ENCODE peak calls at places on chromosome 18, in four cellular contexts. A is K562, Q is GM12878, O is HepG2. B is an unnamed sample.

GRCh38 chr18:45775241-45775676 is 50.2 kb upstream of the SIGLEC15 start:
- DNase-seq in A (peak), Q (no peak), O (no peak), B (peak)

GRCh38 chr18:68757121-68757520 is 40.8 kb upstream of the CCDC102B start:
- DNase-seq in A (no peak), Q (no peak), O (no peak), B (no peak)

GRCh38 chr18:8882632-8883408 is 177.5 kb downstream of the MTCL1 start:
- DNase-seq in A (peak), Q (no peak), O (peak), B (peak)

GRCh38 chr18:22813648-22814328 is 119.3 kb upstream of the RBBP8 start:
- DNase-seq in A (peak), Q (no peak), O (peak), B (no peak)

GRCh38 chr18:48529796-48530195 is 9.0 kb upstream of the CTIF start:
- DNase-seq in A (no peak), Q (no peak), O (no peak), B (no peak)

GRCh38 chr18:23237524-23238151 is 102.4 kb downstream of the CABLES1 start:
- DNase-seq in A (no peak), Q (peak), O (no peak), B (peak)

GRCh38 chr18:55248497-55248896 is 289.2 kb upstream of the CCDC68 start:
- DNase-seq in A (no peak), Q (no peak), O (no peak), B (no peak)

GRCh38 chr18:22678486-22678885 is 254.6 kb upstream of the RBBP8 start:
- DNase-seq in A (no peak), Q (no peak), O (no peak), B (no peak)

GRCh38 chr18:23735021-23735464 is 45.8 kb downstream of the LAMA3 start:
- DNase-seq in A (no peak), Q (no peak), O (no peak), B (no peak)

GRCh38 chr18:28138816-28139215 is 38.1 kb downstream of the CDH2 start:
- DNase-seq in A (no peak), Q (no peak), O (no peak), B (no peak)

GRCh38 chr18:9333441-9334350 is 877 bp upstream of the TWSG1 start:
- DNase-seq in A (no peak), Q (no peak), O (no peak), B (peak)

GRCh38 chr18:26488417-26489009 is 59.8 kb downstream of the KCTD1 start:
- DNase-seq in A (no peak), Q (no peak), O (no peak), B (no peak)

GRCh38 chr18:5937086-5937485 is 41.8 kb upstream of the TMEM200C start:
- DNase-seq in A (no peak), Q (no peak), O (no peak), B (no peak)

GRCh38 chr18:22412502-22412901 is 5.2 kb downstream of the CTAGE1 start:
- DNase-seq in A (no peak), Q (no peak), O (no peak), B (no peak)

GRCh38 chr18:51054764-51055163 is 24.8 kb downstream of the SMAD4 start:
- DNase-seq in A (no peak), Q (no peak), O (no peak), B (no peak)

GRCh38 chr18:34203866-34204265 is 20.8 kb downstream of the NOL4 start:
- DNase-seq in A (no peak), Q (no peak), O (no peak), B (no peak)

GRCh38 chr18:45667056-45667455 is 51.8 kb downstream of the SLC14A2 start:
- DNase-seq in A (no peak), Q (no peak), O (no peak), B (no peak)

GRCh38 chr18:63907649-63908048 is at the start of gene SERPINB10:
- DNase-seq in A (no peak), Q (no peak), O (no peak), B (no peak)

GRCh38 chr18:26367425-26367824 is 141.2 kb downstream of the TAF4B start:
- DNase-seq in A (no peak), Q (no peak), O (no peak), B (no peak)

GRCh38 chr18:21739604-21740473 is 753 bp upstream of the MIB1 start:
- DNase-seq in A (peak), Q (no peak), O (no peak), B (no peak)

GRCh38 chr18:75363446-75364225 is 63.9 kb downstream of the SMIM21 start:
- DNase-seq in A (no peak), Q (no peak), O (no peak), B (no peak)

GRCh38 chr18:75362435-75362834 is 65.1 kb downstream of the SMIM21 start:
- DNase-seq in A (no peak), Q (no peak), O (no peak), B (no peak)

GRCh38 chr18:75360206-75360605 is 67.3 kb downstream of the SMIM21 start:
- DNase-seq in A (no peak), Q (no peak), O (no peak), B (peak)

GRCh38 chr18:75360941-75361340 is 66.6 kb downstream of the SMIM21 start:
- DNase-seq in A (no peak), Q (no peak), O (no peak), B (no peak)

DNA sequence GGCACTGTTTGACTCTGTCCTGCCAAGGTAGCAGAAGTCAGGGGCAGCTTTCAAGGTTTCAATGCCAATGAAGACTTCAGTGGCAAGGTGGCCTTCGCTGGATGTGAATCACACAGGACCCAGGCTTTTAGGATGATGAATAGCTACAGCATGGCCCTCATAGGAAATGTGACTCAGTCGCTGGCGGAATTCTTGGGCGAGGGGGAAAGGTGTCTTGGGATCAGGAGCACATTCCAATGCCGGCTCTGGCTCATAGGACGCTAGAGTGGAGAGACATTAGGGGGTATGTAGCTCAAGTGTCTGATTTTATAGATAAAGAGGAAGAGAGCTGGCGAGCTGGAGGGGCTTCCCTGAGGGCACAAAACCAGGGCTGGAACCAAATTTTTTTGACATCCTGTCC is 68.6 kb downstream of the SMIM21 start:
- DNase-seq in A (no peak), Q (no peak), O (no peak), B (no peak)
- TF ChIP-seq ETV6 in A (no peak), Q (no peak), O (no peak), B (no peak)

DNA sequence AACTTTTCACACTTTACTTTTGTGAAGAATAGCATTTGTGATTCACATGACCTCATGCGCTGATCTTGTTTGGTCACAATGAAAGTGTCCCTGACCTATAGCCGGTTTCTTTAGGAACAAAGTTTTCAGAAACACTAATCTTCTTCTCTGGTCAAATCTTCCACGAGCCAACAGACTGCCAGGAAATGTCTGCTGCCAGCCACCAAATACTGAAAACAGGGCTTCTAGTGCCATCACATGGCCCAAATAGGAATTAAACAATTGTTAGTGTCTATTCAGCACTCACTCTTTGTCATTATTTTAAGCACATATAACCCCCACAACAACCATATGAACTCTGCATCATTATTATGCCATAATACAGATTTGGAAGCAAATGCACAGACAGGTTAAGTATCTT is 286.5 kb upstream of the SYT4 start:
- DNase-seq in A (no peak), Q (no peak), O (peak), B (no peak)
- TF ChIP-seq USF2 in A (no peak), Q (no peak), O (no peak), B (no peak)

GRCh38 chr18:60493066-60493465 is 120.5 kb upstream of the MC4R start:
- DNase-seq in A (no peak), Q (no peak), O (no peak), B (peak)
- TF ChIP-seq ETV6 in A (no peak), Q (no peak), O (no peak), B (no peak)

GRCh38 chr18:42413870-42414269 is 458.8 kb downstream of the PIK3C3 start:
- DNase-seq in A (no peak), Q (no peak), O (no peak), B (no peak)

GRCh38 chr18:42412281-42412680 is 457.2 kb downstream of the PIK3C3 start:
- DNase-seq in A (no peak), Q (no peak), O (no peak), B (no peak)

GRCh38 chr18:42412896-42413295 is 457.9 kb downstream of the PIK3C3 start:
- DNase-seq in A (no peak), Q (no peak), O (peak), B (no peak)

GRCh38 chr18:42417189-42417588 is 462.2 kb downstream of the PIK3C3 start:
- DNase-seq in A (no peak), Q (no peak), O (no peak), B (no peak)

DNA sequence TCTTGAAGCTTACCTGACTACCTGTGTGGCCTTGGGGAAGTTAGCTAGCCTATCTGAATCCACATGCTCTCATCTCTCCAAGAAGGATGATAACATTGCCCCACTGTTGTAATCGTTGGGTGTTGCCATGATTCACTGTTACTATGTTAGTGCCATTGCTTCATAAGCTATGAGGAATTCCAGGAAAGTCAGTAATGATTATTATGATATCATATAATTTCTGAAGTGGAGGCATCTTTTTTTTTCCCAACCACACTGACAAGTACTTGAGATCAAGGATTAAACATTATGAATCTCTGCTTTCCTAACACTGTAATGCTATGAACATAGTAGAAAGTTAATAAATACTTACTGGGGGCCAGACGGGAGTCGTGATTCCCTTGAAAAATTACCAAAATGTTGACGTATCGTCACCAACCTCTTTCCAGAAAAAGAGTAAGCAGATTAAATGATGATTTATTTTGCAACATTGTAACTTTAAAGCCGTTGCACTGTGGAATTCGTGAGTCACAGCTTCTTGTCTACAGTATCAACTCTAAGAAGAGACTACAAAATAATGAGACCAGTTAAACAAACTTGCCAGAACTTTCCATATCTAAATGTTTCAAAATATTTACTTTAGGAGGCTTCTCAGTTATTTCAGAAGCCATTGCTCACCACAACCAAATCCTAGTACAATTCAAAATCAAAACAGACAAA is 459.9 kb downstream of the PIK3C3 start:
- DNase-seq in A (no peak), Q (no peak), O (no peak), B (no peak)
- TF ChIP-seq USF2 in A (no peak), Q (no peak), O (no peak), B (no peak)

GRCh38 chr18:79851981-79852380 is 54.2 kb downstream of the KCNG2 start:
- DNase-seq in A (no peak), Q (no peak), O (no peak), B (no peak)
- TF ChIP-seq ETV6 in A (no peak), Q (no peak), O (no peak), B (no peak)

GRCh38 chr18:59300676-59301285 is 17.7 kb downstream of the CPLX4 start:
- DNase-seq in A (no peak), Q (no peak), O (no peak), B (no peak)
- TF ChIP-seq USF2 in A (no peak), Q (no peak), O (no peak), B (no peak)

DNA sequence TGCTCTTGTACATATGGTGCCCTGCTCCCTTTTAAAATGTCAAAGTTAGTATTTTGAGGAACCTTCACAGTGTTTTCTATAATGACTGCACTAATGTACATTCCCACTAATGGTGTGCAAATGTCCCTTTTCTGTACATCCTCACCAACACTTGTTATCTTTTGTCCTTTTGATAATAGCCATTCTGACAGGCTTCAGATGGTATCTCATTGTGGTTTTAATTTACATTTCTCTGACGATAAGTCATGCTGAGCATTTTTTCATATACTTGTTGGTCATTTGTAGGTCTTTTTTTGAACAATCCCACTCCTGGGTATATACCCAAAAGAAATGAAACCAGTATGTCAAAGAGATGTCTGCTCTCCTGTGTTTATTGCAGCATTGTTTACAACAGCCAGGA is 268.3 kb downstream of the FBXO15 start:
- DNase-seq in A (no peak), Q (no peak), O (no peak), B (no peak)
- TF ChIP-seq ETV6 in A (no peak), Q (no peak), O (no peak), B (no peak)

GRCh38 chr18:37536646-37537045 is 29.0 kb downstream of the CELF4 start:
- DNase-seq in A (no peak), Q (no peak), O (no peak), B (no peak)
- TF ChIP-seq USF2 in A (no peak), Q (no peak), O (no peak), B (no peak)

GRCh38 chr18:33123852-33124251 is 316.7 kb downstream of the CCDC178 start:
- DNase-seq in A (no peak), Q (no peak), O (no peak), B (no peak)
- TF ChIP-seq ETV6 in A (no peak), Q (no peak), O (no peak), B (no peak)

DNA sequence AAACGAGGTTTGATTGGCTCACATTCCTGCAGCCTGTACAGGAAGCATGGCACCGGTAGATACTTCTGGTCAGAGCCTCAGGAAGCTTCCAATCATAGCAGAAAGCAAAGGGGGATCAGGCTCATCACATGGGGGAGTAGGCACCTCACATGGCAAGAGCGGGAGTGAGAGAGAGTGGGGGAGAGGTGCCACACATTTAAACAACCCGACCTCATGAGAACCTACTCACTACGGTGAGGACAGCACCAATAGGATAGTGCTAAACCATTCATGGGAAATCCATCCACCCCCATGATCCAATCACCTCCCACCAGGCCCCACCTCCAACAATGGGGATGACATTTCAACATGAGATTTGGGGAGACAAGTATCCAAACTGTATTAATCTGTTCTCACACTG is 105.8 kb downstream of the SOCS6 start:
- DNase-seq in A (no peak), Q (no peak), O (no peak), B (no peak)
- TF ChIP-seq USF2 in A (no peak), Q (no peak), O (no peak), B (no peak)

B was measured in WTC11.